ENCODE peak calls at places on chromosome 4, in five cellular contexts. L is body of pancreas; V is D721Med; S is CD8-positive, alpha-beta T cell; H is cardiac muscle cell. K is an unnamed sample.

GRCh38 chr4:175339100-175339707 is 421.0 kb downstream of the ADAM29 start:
- DNase-seq in H (no peak), S (no peak), V (no peak), L (no peak), K (no peak)

GRCh38 chr4:110663206-110663605 is 40.3 kb upstream of the PITX2 start:
- DNase-seq in H (no peak), V (no peak), L (no peak), S (no peak), K (no peak)

GRCh38 chr4:168164915-168165548 is 72.7 kb downstream of the ANXA10 start:
- DNase-seq in V (no peak), S (no peak), H (no peak), L (no peak), K (no peak)

GRCh38 chr4:57426779-57427395 is 316.7 kb upstream of the IGFBP7 start:
- DNase-seq in L (peak), V (peak), H (peak), S (no peak), K (peak)

GRCh38 chr4:10032625-10033024 is 11.3 kb upstream of the SLC2A9 start:
- DNase-seq in H (no peak), V (no peak), L (peak), S (no peak), K (no peak)

GRCh38 chr4:74615411-74615810 is 170.5 kb downstream of the AREG start:
- DNase-seq in S (no peak), H (no peak), V (no peak), L (no peak), K (no peak)

GRCh38 chr4:81732980-81733379 is 261.3 kb upstream of the RASGEF1B start:
- DNase-seq in H (no peak), S (no peak), V (no peak), L (no peak), K (no peak)

GRCh38 chr4:76531597-76531996 is 96.6 kb downstream of the SHROOM3 start:
- DNase-seq in V (no peak), L (no peak), H (no peak), S (no peak), K (no peak)

GRCh38 chr4:153156263-153156662 is 48.0 kb upstream of the TRIM2 start:
- DNase-seq in V (no peak), S (no peak), L (no peak), H (no peak), K (no peak)

GRCh38 chr4:86013623-86014022 is 346.2 kb downstream of the MAPK10 start:
- DNase-seq in H (no peak), S (no peak), V (no peak), L (no peak), K (no peak)

GRCh38 chr4:64368741-64369140 is 40.5 kb downstream of the TECRL start:
- DNase-seq in V (no peak), S (no peak), L (no peak), H (no peak), K (no peak)

GRCh38 chr4:110860901-110861300 is 238.0 kb upstream of the PITX2 start:
- DNase-seq in S (no peak), L (no peak), V (no peak), H (no peak), K (no peak)

GRCh38 chr4:143555676-143556075 is 42.2 kb downstream of the SMARCA5 start:
- DNase-seq in S (no peak), H (no peak), V (no peak), L (no peak), K (no peak)

GRCh38 chr4:143559757-143560147 is 46.2 kb downstream of the SMARCA5 start:
- DNase-seq in V (no peak), S (no peak), L (no peak), H (no peak), K (no peak)

GRCh38 chr4:143554728-143555597 is 41.5 kb downstream of the SMARCA5 start:
- DNase-seq in H (no peak), V (no peak), S (no peak), L (no peak), K (no peak)

GRCh38 chr4:143558286-143558685 is 44.8 kb downstream of the SMARCA5 start:
- DNase-seq in L (no peak), V (no peak), H (no peak), S (no peak), K (no peak)

GRCh38 chr4:143558823-143559756 is 45.6 kb downstream of the SMARCA5 start:
- DNase-seq in V (no peak), L (peak), H (peak), S (peak), K (no peak)
- TF ChIP-seq CTCF in V (peak), L (peak), H (peak), S (peak), K (no peak)

GRCh38 chr4:46354863-46355262 is 35.1 kb downstream of the GABRA2 start:
- DNase-seq in H (no peak), L (no peak), S (no peak), V (no peak), K (no peak)
- TF ChIP-seq CTCF in H (no peak), L (no peak), S (no peak), V (no peak), K (no peak)

GRCh38 chr4:112156112-112156511 is 10.9 kb downstream of the FAM241A start:
- DNase-seq in V (no peak), H (no peak), S (no peak), L (no peak), K (no peak)
- TF ChIP-seq CTCF in V (no peak), H (no peak), S (no peak), L (no peak), K (no peak)

DNA sequence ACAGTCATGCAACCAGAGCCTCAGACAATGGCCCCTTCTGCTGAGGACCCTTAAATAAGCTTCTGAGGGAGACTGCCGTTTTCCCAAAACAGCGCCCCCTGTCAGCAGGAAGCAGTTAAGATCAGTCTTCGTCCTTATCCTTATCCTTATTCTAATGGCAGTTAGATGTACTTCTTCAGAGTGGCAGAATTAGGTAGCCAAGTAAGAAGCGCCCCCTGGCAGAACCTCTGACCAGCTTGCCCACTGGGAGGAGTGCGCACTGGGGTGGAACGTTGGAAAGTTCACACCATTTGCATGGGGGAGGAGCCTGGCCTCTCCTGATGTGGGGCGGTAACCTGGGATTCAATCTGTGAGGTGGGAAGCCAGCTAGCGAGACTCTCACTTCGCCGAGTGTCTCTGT is 133.6 kb upstream of the QRFPR start:
- DNase-seq in L (no peak), S (no peak), V (no peak), H (no peak), K (no peak)
- TF ChIP-seq CTCF in L (no peak), S (no peak), V (no peak), H (no peak), K (no peak)

GRCh38 chr4:65461781-65462180 is 208.5 kb downstream of the EPHA5 start:
- DNase-seq in S (no peak), L (no peak), H (no peak), V (no peak), K (no peak)
- TF ChIP-seq CTCF in S (no peak), L (no peak), H (no peak), V (no peak), K (no peak)

DNA sequence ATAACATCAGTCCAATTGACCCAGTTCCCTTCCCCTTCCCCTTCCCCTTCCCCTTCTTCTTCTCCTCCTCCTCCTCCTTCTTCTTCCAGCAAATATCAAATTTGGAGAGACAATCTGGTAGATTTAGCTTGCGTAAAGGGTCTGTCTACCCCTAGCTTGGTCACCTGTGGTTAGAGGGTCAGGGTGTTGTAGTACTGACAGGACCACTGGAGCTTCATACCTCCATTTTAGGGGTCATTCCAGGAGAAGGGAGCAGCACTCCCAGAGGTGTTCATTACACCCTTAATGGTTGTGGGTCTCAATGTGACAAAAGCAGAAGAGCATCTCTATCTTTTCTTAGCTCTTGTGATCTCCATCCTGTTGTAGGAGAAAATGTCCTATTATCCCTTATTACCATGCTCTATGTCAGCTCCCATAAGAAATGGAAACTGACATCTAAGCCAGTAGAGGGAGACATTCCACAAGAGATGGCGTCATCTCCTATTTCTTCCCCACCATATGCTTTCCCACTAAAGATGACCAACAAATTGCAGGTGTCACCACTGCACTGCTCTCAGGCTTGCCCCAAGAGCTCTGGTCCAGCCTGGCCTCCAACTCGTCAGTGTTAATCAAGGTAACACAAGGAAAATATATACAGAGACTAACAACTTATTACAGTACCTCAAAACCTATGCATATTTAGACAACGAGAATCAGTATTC is 3.5 kb upstream of the FGB start:
- DNase-seq in L (no peak), H (peak), S (no peak), V (no peak), K (no peak)
- TF ChIP-seq CTCF in L (peak), H (peak), S (no peak), V (peak), K (no peak)

GRCh38 chr4:8641256-8641655 is 48.7 kb downstream of the CPZ start:
- DNase-seq in L (no peak), V (no peak), S (no peak), H (no peak), K (peak)

GRCh38 chr4:8640816-8641215 is 48.3 kb downstream of the CPZ start:
- DNase-seq in S (no peak), H (no peak), L (no peak), V (no peak), K (no peak)

GRCh38 chr4:8642651-8643321 is 50.2 kb downstream of the CPZ start:
- DNase-seq in V (no peak), H (no peak), S (no peak), L (no peak), K (no peak)

GRCh38 chr4:8643441-8643840 is 50.9 kb downstream of the CPZ start:
- DNase-seq in V (no peak), S (no peak), H (no peak), L (no peak), K (no peak)

DNA sequence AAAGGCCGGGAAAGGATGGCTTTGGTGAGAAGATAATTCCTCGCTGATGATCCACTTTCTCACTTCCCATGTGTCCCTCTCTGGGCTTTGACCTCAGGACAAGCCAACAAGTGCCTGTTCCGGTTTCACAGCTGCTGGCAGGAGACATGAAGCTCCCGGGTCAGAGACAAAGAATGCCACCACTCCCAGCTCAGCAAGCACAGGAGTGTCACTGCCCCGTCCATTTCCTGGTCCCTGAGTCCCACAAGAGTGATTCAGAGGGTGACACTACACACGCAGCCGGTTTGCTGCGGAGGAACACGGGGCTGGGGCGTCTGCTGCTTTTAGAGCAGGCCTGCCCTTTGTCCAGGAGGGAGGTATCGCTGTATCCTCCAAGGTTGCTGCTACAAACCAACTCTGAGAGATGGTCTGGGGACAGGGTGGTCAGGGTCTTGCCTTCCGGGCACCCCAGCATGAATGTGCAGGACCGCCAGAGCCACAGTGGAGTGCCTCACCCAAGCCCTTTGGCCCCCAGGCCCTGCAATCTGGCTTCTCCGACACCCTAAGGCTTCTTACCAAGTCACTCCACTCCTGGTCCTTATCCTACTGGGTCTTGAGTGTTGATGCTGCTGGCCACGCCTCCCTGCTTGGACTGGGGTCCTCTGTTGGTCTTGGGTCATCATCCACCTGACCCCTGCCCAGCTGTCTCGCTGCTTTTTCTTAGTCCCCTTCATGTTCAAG is 49.5 kb downstream of the CPZ start:
- DNase-seq in H (no peak), S (no peak), V (no peak), L (no peak), K (no peak)
- TF ChIP-seq CTCF in H (no peak), S (no peak), V (no peak), L (no peak), K (no peak)

K was measured in omental fat pad.